ENCODE peak calls at places on chromosomes 6 and 20, in nine cellular contexts. I is SJSA1; F is CD8-positive, alpha-beta memory T cell; S is ovary; L is CD4-positive, CD25-positive, alpha-beta regulatory T cell; B is cardiac muscle cell; Z is neural progenitor cell; R is HCT116; W is mesendoderm. M is an unnamed sample.
A peak's percentile ranks its signal among the peaks of the same experiment; 100 is the strongest.

GRCh38 chr6:105301756-105302616 is 100.9 kb downstream of the PREP start:
- DNase-seq in S (no peak), W (no peak), R (no peak), I (no peak), B (no peak), Z (no peak), L (no peak), F (no peak), M (no peak)

GRCh38 chr20:63836335-63837133 is 5.5 kb upstream of the ZBTB46 start:
- DNase-seq in F (no peak), L (no peak), W (no peak), R (no peak), B (no peak), S (no peak), Z (no peak), I (no peak), M (no peak)

GRCh38 chr6:51855310-51856082 is 231.9 kb downstream of the PKHD1 start:
- DNase-seq in W (peak; percentile 93), F (no peak), S (no peak), Z (peak; percentile 93), L (peak; percentile 62), R (peak; percentile 41), B (peak; percentile 63), I (peak; percentile 35), M (no peak)

GRCh38 chr20:37417857-37418501 is 72.0 kb downstream of the SRC start:
- DNase-seq in S (no peak), L (no peak), I (peak; percentile 48), W (no peak), Z (no peak), B (peak; percentile 28), R (no peak), F (no peak), M (no peak)

GRCh38 chr6:87274660-87275273 is 47.6 kb upstream of the SMIM8 start:
- DNase-seq in Z (no peak), B (peak; percentile 68), S (no peak), R (no peak), F (no peak), I (peak; percentile 21), L (no peak), W (no peak), M (no peak)

GRCh38 chr6:80544500-80545055 is 438.1 kb downstream of the BCKDHB start:
- DNase-seq in B (no peak), R (no peak), W (no peak), F (no peak), L (no peak), Z (no peak), I (no peak), S (no peak), M (no peak)

GRCh38 chr6:29676981-29677601 is 3.9 kb downstream of the ZFP57 start:
- DNase-seq in R (no peak), W (peak; percentile 72), I (no peak), B (peak; percentile 49), S (no peak), Z (no peak), F (no peak), L (no peak), M (no peak)

GRCh38 chr20:14712302-14712739 is 374.9 kb upstream of the FLRT3 start:
- DNase-seq in W (peak; percentile 93), R (no peak), Z (peak; percentile 41), B (peak; percentile 35), I (peak; percentile 75), S (no peak), F (no peak), L (no peak), M (no peak)

GRCh38 chr6:43477235-43478007 is at the start of gene TJAP1:
- DNase-seq in W (peak; percentile 93), L (peak; percentile 91), F (peak; percentile 97), S (peak; percentile 96), Z (peak; percentile 92), B (peak; percentile 90), I (peak; percentile 38), R (peak; percentile 64), M (peak; percentile 91)

GRCh38 chr20:15823718-15824117 is 749.5 kb downstream of the KIF16B start:
- DNase-seq in F (no peak), L (no peak), B (no peak), Z (no peak), I (no peak), W (no peak), S (no peak), R (no peak), M (no peak)

GRCh38 chr20:10578607-10579006 is 95.2 kb downstream of the JAG1 start:
- DNase-seq in Z (no peak), I (no peak), L (peak; percentile 16), B (peak; percentile 58), F (no peak), W (no peak), R (peak; percentile 64), S (no peak), M (no peak)

GRCh38 chr6:150987371-150987828 is 121.9 kb downstream of the MTHFD1L start:
- DNase-seq in I (no peak), R (no peak), F (peak; percentile 63), L (peak; percentile 88), S (no peak), W (no peak), B (no peak), Z (no peak), M (no peak)

GRCh38 chr6:116313377-116313776 is 33.6 kb upstream of the TSPYL1 start:
- DNase-seq in L (no peak), R (no peak), B (peak; percentile 21), W (no peak), Z (no peak), F (no peak), I (no peak), S (no peak), M (no peak)

GRCh38 chr6:34484899-34485298 is 19.0 kb downstream of the PACSIN1 start:
- DNase-seq in Z (no peak), B (no peak), L (peak; percentile 83), R (peak; percentile 28), I (no peak), W (peak; percentile 68), F (peak; percentile 83), S (no peak), M (peak; percentile 42)

GRCh38 chr20:10447028-10447427 is 11.9 kb downstream of the SLX4IP start:
- DNase-seq in I (peak; percentile 45), S (no peak), R (peak; percentile 67), Z (no peak), F (peak; percentile 66), L (peak; percentile 82), B (peak; percentile 77), W (no peak), M (peak; percentile 24)

GRCh38 chr6:133549252-133549925 is 308.2 kb downstream of the EYA4 start:
- DNase-seq in Z (peak; percentile 93), L (no peak), F (no peak), S (no peak), R (no peak), B (no peak), I (no peak), W (no peak), M (no peak)

GRCh38 chr20:38724603-38725457 is 544 bp downstream of the SLC32A1 start:
- DNase-seq in Z (peak; percentile 71), R (no peak), S (no peak), L (no peak), W (peak; percentile 68), B (no peak), I (no peak), F (no peak), M (no peak)

GRCh38 chr6:11354019-11354418 is 121.6 kb upstream of the NEDD9 start:
- DNase-seq in L (peak; percentile 69), Z (no peak), I (peak; percentile 62), W (no peak), R (no peak), S (no peak), B (peak; percentile 90), F (peak; percentile 49), M (no peak)

DNA sequence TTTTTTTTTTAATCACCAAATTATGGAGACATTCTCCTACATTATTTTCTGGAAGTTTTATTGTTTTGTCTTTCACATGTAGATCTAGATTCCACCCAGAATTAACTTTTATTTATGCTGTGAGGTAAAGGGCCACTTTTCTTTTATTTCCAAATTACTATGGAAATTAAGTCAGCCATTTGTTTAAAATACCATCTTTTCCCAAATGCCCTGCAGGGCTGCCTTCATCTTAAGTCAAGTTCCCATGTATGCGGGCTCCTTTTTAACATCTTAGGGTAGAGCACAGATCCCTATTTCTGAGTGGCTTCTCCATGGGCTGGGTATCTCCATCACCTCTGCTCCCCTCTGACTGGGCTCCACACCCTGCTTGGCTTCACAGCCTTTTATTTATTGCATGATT is 348.4 kb downstream of the SOX4 start:
- DNase-seq in S (no peak), F (no peak), I (no peak), L (no peak), W (no peak), Z (no peak), R (no peak), B (no peak), M (no peak)
- H3K27ac ChIP-seq in S (no peak overlapping the region), F (no peak overlapping the region), I (no peak overlapping the region), L (no peak overlapping the region), W (no peak overlapping the region), Z (no peak overlapping the region), R (no peak overlapping the region), B (no peak overlapping the region), M (no peak overlapping the region)

GRCh38 chr6:46954819-46955520 is 33.2 kb upstream of the ADGRF5 start:
- DNase-seq in W (no peak), I (no peak), S (no peak), R (no peak), B (no peak), Z (no peak), F (no peak), L (no peak), M (no peak)
- H3K27ac ChIP-seq in W (peak overlapping the region; percentile 33), I (no peak overlapping the region), S (no peak overlapping the region), R (no peak overlapping the region), B (no peak overlapping the region), Z (no peak overlapping the region), F (no peak overlapping the region), L (no peak overlapping the region), M (no peak overlapping the region)

GRCh38 chr6:41199427-41200246 is 1.3 kb downstream of the TREML2 start:
- DNase-seq in F (no peak), W (no peak), L (peak; percentile 76), R (no peak), S (no peak), B (no peak), I (no peak), Z (no peak), M (no peak)
- H3K27ac ChIP-seq in F (peak overlapping the region; percentile 71), W (no peak overlapping the region), L (peak overlapping the region; percentile 91), R (no peak overlapping the region), S (no peak overlapping the region), B (no peak overlapping the region), I (no peak overlapping the region), Z (no peak overlapping the region), M (peak overlapping the region; percentile 72)

DNA sequence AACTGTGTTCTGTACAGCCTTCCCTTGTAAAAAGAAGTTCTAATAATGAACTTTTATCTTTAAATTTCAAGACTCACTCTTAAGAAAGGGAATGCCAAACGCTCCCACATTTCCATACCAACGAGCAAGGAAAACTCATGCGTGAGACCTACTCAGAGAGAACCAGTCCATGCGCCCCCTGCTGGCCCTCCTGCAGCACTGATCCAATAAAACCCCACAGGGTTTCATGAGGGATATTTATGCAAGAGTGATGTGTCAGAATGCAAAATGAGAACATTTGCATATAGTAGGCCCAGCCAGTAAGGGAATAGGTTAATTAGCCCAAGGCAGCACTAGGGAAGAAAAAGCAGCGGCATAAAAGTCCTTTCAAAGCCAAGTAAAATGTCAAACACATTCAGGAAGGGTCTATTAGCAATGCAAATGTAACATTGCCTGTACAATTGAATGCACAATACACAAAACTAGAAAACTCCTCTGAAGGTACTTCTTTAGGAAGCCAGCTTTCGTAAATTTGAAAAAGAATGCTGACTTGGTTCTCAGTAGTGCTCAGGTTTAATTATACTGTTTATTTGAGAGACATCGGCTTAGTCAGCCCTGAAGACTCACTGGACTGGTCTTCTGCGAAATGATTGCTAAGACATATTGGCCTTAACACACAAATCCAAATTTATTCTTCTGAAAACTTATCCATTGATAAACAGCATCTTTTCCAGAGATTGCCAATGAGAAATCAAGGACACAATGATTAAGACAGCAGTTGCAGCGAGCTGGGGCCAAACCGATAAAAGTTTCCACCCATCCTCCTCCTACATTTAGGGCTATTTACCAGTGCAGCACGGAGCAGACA is 93.2 kb downstream of the GMPR start:
- DNase-seq in W (peak; percentile 92), S (peak; percentile 74), Z (peak; percentile 77), F (peak; percentile 68), I (peak; percentile 73), L (peak; percentile 70), R (no peak), B (peak; percentile 89), M (peak; percentile 48)
- H3K27ac ChIP-seq in W (peak overlapping the region; percentile 48), S (no peak overlapping the region), Z (no peak overlapping the region), F (no peak overlapping the region), I (no peak overlapping the region), L (peak overlapping the region; percentile 62), R (no peak overlapping the region), B (peak overlapping the region; percentile 74), M (peak overlapping the region; percentile 55)

M was measured in effector memory CD4-positive, alpha-beta T cell.